ENCODE peak calls at places on chromosomes 3 and 15, in nine cellular contexts. S is heart left ventricle; N is ELR; C is substantia nigra; F is activated CD8-positive, alpha-beta memory T cell treated with anti-CD3 and anti-CD28 coated beads, Interleukin-2, amount 50 U/mL, for 48 hours; I is AG20443; Z is stimulated activated naive CD4-positive, alpha-beta T cell; O is CD8-positive, alpha-beta T cell; L is RPMI7951. E is an unnamed sample.

GRCh38 chr15:43526261-43526930 is 9.0 kb downstream of the MAP1A start:
- DNase-seq in S (no peak), N (no peak), C (no peak), F (no peak), I (no peak), Z (no peak), O (no peak), L (no peak), E (no peak)

GRCh38 chr3:193971268-193971751 is 164.6 kb upstream of the HES1 start:
- DNase-seq in S (no peak), N (peak), C (no peak), F (no peak), I (no peak), Z (no peak), O (no peak), L (peak), E (peak)

GRCh38 chr15:48803877-48804276 is 7.0 kb downstream of the CEP152 start:
- DNase-seq in S (no peak), N (no peak), C (no peak), F (no peak), I (no peak), Z (no peak), O (no peak), L (peak), E (no peak)

GRCh38 chr3:144963810-144964209 is 992.2 kb downstream of the DIPK2A start:
- DNase-seq in S (no peak), N (no peak), C (no peak), F (no peak), I (no peak), Z (no peak), O (no peak), L (no peak), E (no peak)

GRCh38 chr3:165283328-165283727 is 87.1 kb upstream of the SLITRK3 start:
- DNase-seq in S (no peak), N (no peak), C (no peak), F (no peak), I (no peak), Z (no peak), O (no peak), L (no peak), E (no peak)

GRCh38 chr3:17195192-17195611 is 310.4 kb downstream of the PLCL2 start:
- DNase-seq in S (no peak), N (no peak), C (peak), F (no peak), I (peak), Z (no peak), O (no peak), L (no peak), E (no peak)

GRCh38 chr3:159609620-159610019 is 379.0 kb upstream of the IL12A start:
- DNase-seq in S (no peak), N (peak), C (no peak), F (no peak), I (no peak), Z (no peak), O (no peak), L (peak), E (no peak)

GRCh38 chr3:128173849-128174248 is 20.6 kb downstream of the EEFSEC start:
- DNase-seq in S (no peak), N (no peak), C (no peak), F (no peak), I (no peak), Z (no peak), O (no peak), L (no peak), E (no peak)

GRCh38 chr3:80519436-80519835 is 751.6 kb upstream of the ROBO1 start:
- DNase-seq in S (no peak), N (no peak), C (no peak), F (no peak), I (no peak), Z (no peak), O (no peak), L (no peak), E (no peak)

GRCh38 chr3:132730891-132731580 is 8.8 kb upstream of the NPHP3 start:
- DNase-seq in S (no peak), N (peak), C (no peak), F (no peak), I (peak), Z (no peak), O (no peak), L (peak), E (no peak)

GRCh38 chr15:22888120-22888859 is 49.8 kb downstream of the NIPA2 start:
- DNase-seq in S (no peak), N (peak), C (no peak), F (no peak), I (peak), Z (no peak), O (no peak), L (peak), E (no peak)

GRCh38 chr3:71956716-71957115 is 171.8 kb upstream of the PROK2 start:
- DNase-seq in S (no peak), N (no peak), C (no peak), F (no peak), I (no peak), Z (no peak), O (no peak), L (no peak), E (no peak)

GRCh38 chr15:80710635-80711553 is 15.8 kb downstream of the ABHD17C start:
- DNase-seq in S (no peak), N (peak), C (no peak), F (peak), I (no peak), Z (no peak), O (no peak), L (peak), E (no peak)

GRCh38 chr3:190825389-190826016 is 37.0 kb downstream of the GMNC start:
- DNase-seq in S (no peak), N (peak), C (no peak), F (no peak), I (no peak), Z (no peak), O (no peak), L (no peak), E (no peak)

GRCh38 chr3:72625616-72626337 is 222.5 kb downstream of the SHQ1 start:
- DNase-seq in S (no peak), N (peak), C (no peak), F (no peak), I (no peak), Z (no peak), O (no peak), L (peak), E (no peak)

GRCh38 chr3:102026656-102027055 is 177.3 kb downstream of the NFKBIZ start:
- DNase-seq in S (no peak), N (no peak), C (no peak), F (no peak), I (no peak), Z (no peak), O (no peak), L (no peak), E (no peak)

GRCh38 chr3:178982138-178982537 is 89.5 kb downstream of the ZMAT3 start:
- DNase-seq in S (no peak), N (peak), C (no peak), F (no peak), I (peak), Z (no peak), O (no peak), L (no peak), E (no peak)

GRCh38 chr3:129507181-129507831 is 21.1 kb upstream of the RHO start:
- DNase-seq in S (peak), N (no peak), C (peak), F (no peak), I (no peak), Z (no peak), O (no peak), L (no peak), E (no peak)

GRCh38 chr3:124574012-124574411 is 156.2 kb upstream of the UMPS start:
- DNase-seq in S (no peak), N (no peak), C (no peak), F (no peak), I (no peak), Z (no peak), O (no peak), L (no peak), E (no peak)